ENCODE peak calls at places on chromosomes 12 and 14, in eight cellular contexts. Y is upper lobe of left lung, S is hepatocyte, W is AG04450, R is NCI-H748 treated with DMSO at 0.1 percent for 48 hours, A is LoVo, K is iris pigment epithelial cell, Q is A172. I is an unnamed sample.
A peak's percentile ranks its signal among the peaks of the same experiment; 100 is the strongest.

GRCh38 chr12:3670083-3670620 is 82.8 kb downstream of the CRACR2A start:
- DNase-seq in Y (no peak), S (no peak), W (no peak), R (no peak), A (no peak), K (no peak), Q (no peak), I (peak; percentile 33)

GRCh38 chr12:116528498-116528897 is 30.7 kb upstream of the MAP1LC3B2 start:
- DNase-seq in Y (no peak), S (no peak), W (no peak), R (no peak), A (no peak), K (peak; percentile 36), Q (no peak), I (no peak)

GRCh38 chr12:127297327-127297726 is 969.6 kb upstream of the TMEM132C start:
- DNase-seq in Y (no peak), S (no peak), W (no peak), R (no peak), A (no peak), K (no peak), Q (no peak), I (no peak)

GRCh38 chr14:21059842-21060589 is 2.4 kb downstream of the RNASE8 start:
- DNase-seq in Y (no peak), S (no peak), W (no peak), R (no peak), A (no peak), K (no peak), Q (no peak), I (peak; percentile 52)

GRCh38 chr12:101792046-101792931 is 38.5 kb downstream of the GNPTAB start:
- DNase-seq in Y (no peak), S (no peak), W (no peak), R (no peak), A (no peak), K (peak; percentile 18), Q (peak; percentile 13), I (no peak)

GRCh38 chr14:95686935-95687334 is 709 bp downstream of the TCL1B start:
- DNase-seq in Y (no peak), S (no peak), W (no peak), R (peak; percentile 88), A (no peak), K (no peak), Q (no peak), I (no peak)

GRCh38 chr14:89586258-89587127 is 169.5 kb upstream of the FOXN3 start:
- DNase-seq in Y (no peak), S (no peak), W (no peak), R (no peak), A (no peak), K (no peak), Q (no peak), I (no peak)

GRCh38 chr12:67069451-67070306 is 199.5 kb upstream of the CAND1 start:
- DNase-seq in Y (peak; percentile 90), S (peak; percentile 73), W (no peak), R (no peak), A (peak; percentile 55), K (no peak), Q (no peak), I (peak; percentile 68)

GRCh38 chr12:76708291-76708690 is 55.6 kb upstream of the ZDHHC17 start:
- DNase-seq in Y (no peak), S (no peak), W (no peak), R (no peak), A (no peak), K (no peak), Q (no peak), I (no peak)

GRCh38 chr12:30694971-30695326 is 720 bp downstream of the IPO8 start:
- DNase-seq in Y (no peak), S (peak; percentile 60), W (no peak), R (no peak), A (peak; percentile 67), K (peak; percentile 54), Q (peak; percentile 30), I (peak; percentile 63)